ENCODE peak calls at places on chromosome 14, in five cellular contexts. T is HepG2, P is K562, G is HCT116, O is Panc1. X is an unnamed sample.
A peak's percentile ranks its signal among the peaks of the same experiment; 100 is the strongest.

GRCh38 chr14:51295666-51296263 is 55.7 kb downstream of the TMX1 start:
- ATAC-seq in T (no peak), P (no peak), G (no peak), O (no peak), X (no peak)

GRCh38 chr14:21735639-21736307 is 62.2 kb upstream of the OR4E1 start:
- ATAC-seq in T (peak; percentile 30), P (no peak), G (no peak), O (no peak), X (no peak)

GRCh38 chr14:62696969-62697328 is 348.3 kb downstream of the KCNH5 start:
- ATAC-seq in T (peak; percentile 18), P (no peak), G (no peak), O (no peak), X (no peak)

GRCh38 chr14:36293824-36294223 is 26.6 kb downstream of the MBIP start:
- ATAC-seq in T (no peak), P (no peak), G (no peak), O (no peak), X (no peak)

GRCh38 chr14:35747379-35747778 is 61.7 kb downstream of the RALGAPA1 start:
- ATAC-seq in T (peak; percentile 68), P (no peak), G (no peak), O (no peak), X (no peak)

GRCh38 chr14:86334355-86334754 is 804.4 kb downstream of the FLRT2 start:
- ATAC-seq in T (no peak), P (no peak), G (no peak), O (no peak), X (no peak)

GRCh38 chr14:77303417-77304156 is 17.1 kb downstream of the POMT2 start:
- ATAC-seq in T (peak; percentile 74), P (peak; percentile 80), G (peak; percentile 72), O (peak; percentile 85), X (peak; percentile 81)

GRCh38 chr14:71491925-71492324 is 440.3 kb upstream of the RGS6 start:
- ATAC-seq in T (peak; percentile 99), P (no peak), G (no peak), O (no peak), X (no peak)

GRCh38 chr14:23163830-23164229 is 19.6 kb downstream of the SLC7A8 start:
- ATAC-seq in T (no peak), P (no peak), G (no peak), O (no peak), X (no peak)

GRCh38 chr14:39442293-39442692 is 10.1 kb upstream of the FBXO33 start:
- ATAC-seq in T (peak; percentile 44), P (no peak), G (no peak), O (no peak), X (no peak)

GRCh38 chr14:101559624-101560533 is 1.4 kb upstream of the DIO3 start:
- ATAC-seq in T (peak; percentile 68), P (no peak), G (peak; percentile 65), O (peak; percentile 89), X (peak; percentile 76)

GRCh38 chr14:93965287-93965821 is 11.0 kb downstream of the ASB2 start:
- ATAC-seq in T (no peak), P (no peak), G (no peak), O (no peak), X (peak; percentile 81)

GRCh38 chr14:69796797-69797500 is at the start of gene SLC10A1:
- ATAC-seq in T (peak; percentile 43), P (no peak), G (no peak), O (no peak), X (no peak)

GRCh38 chr14:81797246-81797645 is 263.6 kb upstream of the SEL1L start:
- ATAC-seq in T (no peak), P (no peak), G (no peak), O (no peak), X (no peak)

GRCh38 chr14:58535084-58535483 is 102.7 kb upstream of the DACT1 start:
- ATAC-seq in T (no peak), P (no peak), G (no peak), O (no peak), X (no peak)

GRCh38 chr14:81366259-81366658 is 33.9 kb downstream of the STON2 start:
- ATAC-seq in T (no peak), P (no peak), G (no peak), O (no peak), X (no peak)

GRCh38 chr14:21436567-21437062 is 19.3 kb downstream of the CHD8 start:
- ATAC-seq in T (no peak), P (no peak), G (no peak), O (no peak), X (no peak)

GRCh38 chr14:65290830-65291229 is 121.7 kb upstream of the FUT8 start:
- ATAC-seq in T (no peak), P (no peak), G (peak; percentile 84), O (no peak), X (no peak)

GRCh38 chr14:74402264-74403251 is 23.5 kb downstream of the SYNDIG1L start:
- ATAC-seq in T (no peak), P (no peak), G (no peak), O (peak; percentile 20), X (no peak)
- H3K27ac ChIP-seq in T (no peak overlapping the region), P (no peak overlapping the region), G (no peak overlapping the region), O (no peak overlapping the region), X (peak overlapping the region; percentile 31)

GRCh38 chr14:105091335-105092123 is 26.3 kb upstream of the GPR132 start:
- ATAC-seq in T (peak; percentile 51), P (no peak), G (peak; percentile 45), O (peak; percentile 68), X (peak; percentile 38)

GRCh38 chr14:105088812-105089745 is 23.8 kb upstream of the GPR132 start:
- ATAC-seq in T (no peak), P (no peak), G (no peak), O (no peak), X (no peak)

GRCh38 chr14:105089746-105090492 is 24.7 kb upstream of the GPR132 start:
- ATAC-seq in T (peak; percentile 3), P (no peak), G (no peak), O (no peak), X (no peak)

GRCh38 chr14:105092124-105092911 is 27.1 kb upstream of the GPR132 start:
- ATAC-seq in T (no peak), P (no peak), G (peak; percentile 3), O (peak; percentile 14), X (no peak)

DNA sequence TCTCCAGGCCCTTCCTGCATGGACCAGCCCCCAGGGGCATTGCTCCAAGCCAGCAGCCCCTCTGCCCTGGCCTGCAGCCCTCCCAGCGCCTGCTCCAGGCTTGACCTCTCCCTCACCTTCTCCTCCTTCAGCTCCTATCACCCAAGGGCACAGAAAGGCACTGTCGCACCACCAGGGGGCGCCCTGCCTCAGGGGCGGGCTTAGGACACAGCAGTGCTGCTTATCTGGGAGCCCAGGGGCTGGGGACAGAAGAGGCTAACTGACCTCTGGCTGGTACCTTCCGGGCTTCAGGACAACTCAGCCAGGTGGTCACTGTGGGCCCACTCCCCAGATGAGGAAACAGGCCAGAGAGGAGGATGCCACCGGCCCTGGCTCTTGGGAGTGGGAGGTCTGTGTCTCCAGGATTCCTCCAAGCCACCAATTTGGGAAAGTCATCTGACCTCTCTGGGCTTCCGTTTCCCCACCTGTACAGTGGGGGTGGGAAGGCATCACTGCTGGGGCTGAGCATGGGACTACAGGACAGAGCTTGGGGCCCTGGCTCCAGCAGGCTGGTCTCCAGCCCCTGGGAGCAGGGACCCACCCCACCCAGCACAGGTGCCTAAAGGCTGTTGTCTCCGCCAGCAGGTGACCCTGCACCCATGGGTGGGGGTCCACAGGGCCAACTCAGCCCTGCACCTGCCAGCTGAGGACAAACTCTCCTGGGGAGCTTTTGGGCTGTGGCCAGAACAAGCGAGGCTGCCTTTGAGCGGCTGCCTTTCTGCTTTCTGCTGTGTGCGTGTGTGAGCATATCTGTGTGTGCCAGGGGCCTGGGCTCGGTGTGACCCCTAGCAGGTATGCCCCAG is 25.5 kb upstream of the GPR132 start:
- ATAC-seq in T (peak; percentile 77), P (peak; percentile 84), G (peak; percentile 37), O (peak; percentile 61), X (peak; percentile 7)
- TF ChIP-seq POLR2AphosphoS5 in T (no peak), P (no peak), G (peak; percentile 26), O (no peak), X (no peak)

DNA sequence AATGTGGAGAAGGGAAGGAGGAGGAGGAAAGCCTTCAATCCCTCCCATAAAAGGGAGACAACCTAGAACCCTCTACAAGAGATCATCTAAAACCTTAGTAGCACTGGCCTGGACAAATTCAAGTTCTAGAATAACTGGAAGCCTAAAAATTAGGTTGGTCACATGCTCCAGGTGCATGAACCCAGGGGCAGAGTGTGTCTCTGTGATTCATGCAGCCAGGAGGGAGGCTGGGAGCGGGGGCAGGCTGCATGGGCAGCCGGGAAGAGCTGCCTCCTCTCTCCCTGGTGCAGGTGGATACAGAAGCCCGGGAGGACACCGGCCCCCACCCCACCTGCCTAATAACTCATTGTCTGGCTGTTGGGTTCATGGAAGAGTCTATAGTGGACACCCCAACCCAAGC is 38.6 kb downstream of the CCDC85C start:
- ATAC-seq in T (no peak), P (no peak), G (no peak), O (no peak), X (no peak)
- H3K27ac ChIP-seq in T (peak overlapping the region; percentile 91), P (no peak overlapping the region), G (no peak overlapping the region), O (peak overlapping the region; percentile 74), X (peak overlapping the region; percentile 85)

GRCh38 chr14:55126932-55127490 is 2.0 kb upstream of the LGALS3 start:
- ATAC-seq in T (no peak), P (no peak), G (no peak), O (no peak), X (no peak)

GRCh38 chr14:55126089-55126488 is 3.0 kb upstream of the LGALS3 start:
- ATAC-seq in T (no peak), P (no peak), G (no peak), O (no peak), X (no peak)

GRCh38 chr14:55125403-55125802 is 3.6 kb upstream of the LGALS3 start:
- ATAC-seq in T (no peak), P (no peak), G (no peak), O (no peak), X (no peak)

GRCh38 chr14:55123101-55123500 is 6.0 kb upstream of the LGALS3 start:
- ATAC-seq in T (peak; percentile 22), P (no peak), G (no peak), O (no peak), X (peak; percentile 24)

DNA sequence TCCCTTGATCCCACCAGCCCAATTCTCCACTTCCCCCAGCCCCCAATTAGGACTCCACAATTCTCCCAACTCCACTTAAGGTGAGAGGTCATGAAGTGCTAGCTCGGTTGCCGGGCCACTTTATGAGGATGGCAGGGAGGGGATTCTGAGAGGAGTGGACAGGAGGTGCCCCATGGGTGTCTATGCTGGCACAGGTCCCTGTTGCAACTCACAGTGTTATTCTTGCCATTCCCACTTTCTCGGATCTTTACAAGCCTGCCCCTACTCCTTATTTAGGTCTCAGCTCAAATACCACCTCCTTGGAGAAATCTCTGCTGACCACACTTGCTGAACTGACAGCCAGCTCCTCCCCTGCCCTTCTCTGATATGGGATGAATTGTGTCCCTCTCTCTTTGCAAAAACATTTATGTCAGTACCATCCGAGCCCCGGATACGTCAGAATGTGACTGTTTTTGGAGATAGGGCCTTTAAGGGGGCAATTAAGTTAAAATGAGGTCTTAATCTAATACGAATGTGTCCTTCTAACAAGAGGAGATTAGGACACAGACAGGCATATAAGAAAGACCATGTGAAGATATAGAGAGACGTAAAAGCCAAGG is 4.2 kb upstream of the LGALS3 start:
- ATAC-seq in T (no peak), P (no peak), G (no peak), O (no peak), X (no peak)
- TF ChIP-seq POLR2AphosphoS5 in T (no peak), P (no peak), G (no peak), O (no peak), X (no peak)